ENCODE peak calls at places on chromosomes 12 and 14, in six cellular contexts. E, R, H, D, I and Q are unnamed samples.

GRCh38 chr12:41011939-41012338 is 176.2 kb upstream of the PDZRN4 start:
- DNase-seq in E (no peak), R (no peak), H (no peak), D (no peak), I (no peak), Q (peak; percentile 41)

GRCh38 chr14:93012516-93013367 is 89.8 kb downstream of the CHGA start:
- DNase-seq in E (no peak), R (no peak), H (no peak), D (no peak), I (no peak), Q (peak; percentile 61)

GRCh38 chr12:87383705-87384104 is 645.5 kb downstream of the C12orf50 start:
- DNase-seq in E (no peak), R (no peak), H (no peak), D (no peak), I (no peak), Q (no peak)

GRCh38 chr14:103699901-103700752 is 15.1 kb downstream of the XRCC3 start:
- DNase-seq in E (no peak), R (no peak), H (no peak), D (peak; percentile 64), I (no peak), Q (no peak)

GRCh38 chr12:127613056-127613455 is 653.9 kb upstream of the TMEM132C start:
- DNase-seq in E (no peak), R (no peak), H (no peak), D (no peak), I (no peak), Q (peak; percentile 3)

GRCh38 chr14:105881021-105881930 is 354.9 kb downstream of the TMEM121 start:
- DNase-seq in E (no peak), R (no peak), H (no peak), D (no peak), I (peak; percentile 3), Q (no peak)

GRCh38 chr14:54329082-54329695 is 67.6 kb upstream of the CDKN3 start:
- DNase-seq in E (peak; percentile 93), R (peak; percentile 41), H (peak; percentile 48), D (peak; percentile 49), I (no peak), Q (peak; percentile 83)

GRCh38 chr12:87266305-87266704 is 762.9 kb downstream of the C12orf50 start:
- DNase-seq in E (peak; percentile 17), R (no peak), H (no peak), D (no peak), I (no peak), Q (no peak)

GRCh38 chr12:91982946-91983345 is 162.7 kb downstream of the BTG1 start:
- DNase-seq in E (no peak), R (no peak), H (no peak), D (no peak), I (no peak), Q (no peak)

GRCh38 chr14:56797569-56798446 is 12.5 kb downstream of the OTX2 start:
- DNase-seq in E (peak; percentile 76), R (no peak), H (no peak), D (no peak), I (no peak), Q (no peak)

GRCh38 chr12:132888852-132889251 is 1.4 kb upstream of the CHFR start:
- DNase-seq in E (peak; percentile 51), R (no peak), H (no peak), D (no peak), I (no peak), Q (no peak)

GRCh38 chr12:123171967-123172366 is 21.1 kb upstream of the PITPNM2 start:
- DNase-seq in E (no peak), R (no peak), H (no peak), D (no peak), I (no peak), Q (no peak)

GRCh38 chr12:32163596-32163995 is 56.9 kb downstream of the BICD1 start:
- DNase-seq in E (no peak), R (no peak), H (no peak), D (no peak), I (no peak), Q (no peak)

GRCh38 chr14:64856528-64857445 is 22.9 kb downstream of the SPTB start:
- DNase-seq in E (no peak), R (no peak), H (no peak), D (no peak), I (no peak), Q (no peak)

GRCh38 chr14:22979748-22980392 is 2.5 kb downstream of the AJUBA start:
- DNase-seq in E (no peak), R (no peak), H (no peak), D (no peak), I (no peak), Q (peak; percentile 49)

GRCh38 chr12:98127854-98128253 is 387.5 kb upstream of the TMPO start:
- DNase-seq in E (no peak), R (no peak), H (no peak), D (no peak), I (no peak), Q (no peak)

GRCh38 chr12:109444263-109444662 is 32.8 kb downstream of the KCTD10 start:
- DNase-seq in E (no peak), R (no peak), H (peak; percentile 35), D (no peak), I (no peak), Q (no peak)

GRCh38 chr12:121241203-121241970 is 31.5 kb downstream of the P2RX4 start:
- DNase-seq in E (no peak), R (no peak), H (no peak), D (no peak), I (no peak), Q (no peak)

GRCh38 chr14:75401356-75401755 is 26.5 kb upstream of the JDP2 start:
- DNase-seq in E (peak; percentile 83), R (peak; percentile 52), H (peak; percentile 64), D (peak; percentile 62), I (peak; percentile 46), Q (peak; percentile 46)

GRCh38 chr12:89775336-89776005 is 66.8 kb upstream of the ATP2B1 start:
- DNase-seq in E (no peak), R (no peak), H (no peak), D (no peak), I (no peak), Q (peak; percentile 48)

GRCh38 chr12:96882862-96883261 is 24.2 kb upstream of the NEDD1 start:
- DNase-seq in E (no peak), R (no peak), H (no peak), D (no peak), I (no peak), Q (peak; percentile 62)

GRCh38 chr12:124862768-124863408 is 776 bp downstream of the SCARB1 start:
- DNase-seq in E (peak; percentile 56), R (peak; percentile 45), H (no peak), D (no peak), I (no peak), Q (peak; percentile 19)

GRCh38 chr12:101653030-101653429 is 44.4 kb upstream of the CHPT1 start:
- DNase-seq in E (no peak), R (no peak), H (no peak), D (no peak), I (no peak), Q (no peak)

GRCh38 chr14:60732840-60733483 is 1.6 kb upstream of the MNAT1 start:
- DNase-seq in E (no peak), R (no peak), H (no peak), D (no peak), I (no peak), Q (no peak)
- H3K27me3 ChIP-seq in E (peaks cover 10% of the 10 kb centered on the region), R (peaks cover 4% of the 10 kb centered on the region), H (no peaks in the 10 kb centered on the region), D (peaks cover 5% of the 10 kb centered on the region), I (peaks cover 8% of the 10 kb centered on the region), Q (no peaks in the 10 kb centered on the region)

GRCh38 chr12:58920102-58920955 is at the start of gene LRIG3:
- DNase-seq in E (peak; percentile 92), R (peak; percentile 93), H (peak; percentile 82), D (peak; percentile 93), I (peak; percentile 92), Q (peak; percentile 98)

GRCh38 chr12:58917699-58918334 is 2.5 kb downstream of the LRIG3 start:
- DNase-seq in E (peak; percentile 47), R (no peak), H (no peak), D (no peak), I (no peak), Q (peak; percentile 52)

GRCh38 chr12:58920956-58921861 is 905 bp upstream of the LRIG3 start:
- DNase-seq in E (no peak), R (peak; percentile 62), H (no peak), D (no peak), I (no peak), Q (peak; percentile 11)

GRCh38 chr12:58918475-58918874 is 1.8 kb downstream of the LRIG3 start:
- DNase-seq in E (peak; percentile 27), R (no peak), H (no peak), D (no peak), I (no peak), Q (peak; percentile 40)

DNA sequence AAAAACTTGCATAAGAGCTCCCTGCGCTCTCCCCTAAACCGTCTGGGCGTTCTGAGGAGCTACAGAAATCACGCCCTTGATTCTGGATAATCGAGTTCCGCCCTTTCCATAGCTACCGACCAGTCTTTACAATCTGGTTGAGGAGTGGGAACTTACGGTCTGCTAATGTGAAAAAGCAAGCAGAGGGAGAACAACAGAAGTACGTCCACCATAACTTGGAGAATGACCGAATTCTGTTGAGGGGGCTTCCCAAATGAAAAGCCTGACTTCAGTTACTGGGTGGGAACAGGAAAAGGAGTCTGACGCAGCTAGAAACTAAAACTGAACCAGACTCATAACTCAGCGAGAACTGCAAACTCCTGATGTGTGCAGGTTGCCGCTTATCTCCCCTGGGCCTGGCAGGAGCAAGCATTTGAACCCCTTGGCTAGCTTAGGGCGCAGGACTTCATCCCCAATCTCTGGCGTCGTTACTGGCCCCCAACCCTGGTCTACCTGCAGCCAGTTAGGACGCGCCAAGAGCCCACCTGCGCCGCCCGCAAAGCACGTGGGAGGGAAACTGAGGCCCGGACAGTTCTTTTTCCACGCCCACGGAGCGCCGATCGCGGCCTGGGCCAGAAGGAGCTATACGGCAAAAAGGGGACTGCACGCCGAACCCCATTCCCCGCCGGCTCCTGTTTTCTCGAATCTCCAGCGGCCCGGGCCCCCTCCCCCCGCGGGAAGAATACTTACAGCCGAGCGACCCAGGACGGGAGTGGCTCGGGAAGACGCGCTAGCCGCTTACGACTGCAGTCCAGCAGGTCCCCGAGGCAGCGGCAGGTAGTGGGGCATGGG is 818 bp downstream of the LRIG3 start:
- DNase-seq in E (peak; percentile 60), R (peak; percentile 49), H (peak; percentile 24), D (peak; percentile 25), I (no peak), Q (peak; percentile 65)
- H3K4me1 ChIP-seq in E (peaks cover 40% of the 10 kb centered on the region), R (no peaks in the 10 kb centered on the region), H (no peaks in the 10 kb centered on the region), D (peaks cover 37% of the 10 kb centered on the region), I (peaks cover 8% of the 10 kb centered on the region), Q (peaks cover 34% of the 10 kb centered on the region)

GRCh38 chr12:51954465-51955361 is 3.2 kb downstream of the ACVR1B start:
- DNase-seq in E (no peak), R (peak; percentile 73), H (no peak), D (no peak), I (no peak), Q (peak; percentile 44)

GRCh38 chr12:51951199-51951842 is at the start of gene ACVR1B:
- DNase-seq in E (peak; percentile 97), R (peak; percentile 93), H (peak; percentile 89), D (peak; percentile 95), I (peak; percentile 93), Q (peak; percentile 97)

GRCh38 chr12:51951843-51952722 is 584 bp downstream of the ACVR1B start:
- DNase-seq in E (peak; percentile 75), R (peak; percentile 41), H (peak; percentile 25), D (peak; percentile 38), I (peak; percentile 59), Q (peak; percentile 51)

GRCh38 chr12:51953925-51954324 is 2.4 kb downstream of the ACVR1B start:
- DNase-seq in E (no peak), R (no peak), H (no peak), D (no peak), I (no peak), Q (no peak)

GRCh38 chr12:51953011-51953568 is 1.6 kb downstream of the ACVR1B start:
- DNase-seq in E (peak; percentile 43), R (peak; percentile 40), H (no peak), D (no peak), I (no peak), Q (no peak)
- H3K27me3 ChIP-seq in E (peaks cover 32% of the 10 kb centered on the region), R (no peaks in the 10 kb centered on the region), H (no peaks in the 10 kb centered on the region), D (no peaks in the 10 kb centered on the region), I (no peaks in the 10 kb centered on the region), Q (no peaks in the 10 kb centered on the region)

GRCh38 chr12:1761857-1762256 is 58.5 kb upstream of the LRTM2 start:
- DNase-seq in E (no peak), R (no peak), H (no peak), D (no peak), I (no peak), Q (no peak)
- H3K4me1 ChIP-seq in E (no peaks in the 10 kb centered on the region), R (no peaks in the 10 kb centered on the region), H (peaks cover 5% of the 10 kb centered on the region), D (peaks cover 8% of the 10 kb centered on the region), I (no peaks in the 10 kb centered on the region), Q (peaks cover 18% of the 10 kb centered on the region)